ENCODE peak calls at places on chromosomes 1 and 21, in four cellular contexts. V, Z, D and E are unnamed samples.

GRCh38 chr1:207670192-207670591 is 25.3 kb downstream of the CR1L start:
- DNase-seq in V (no peak), Z (no peak), D (no peak), E (no peak)

GRCh38 chr1:224340711-224341384 is 10.9 kb upstream of the NVL start:
- DNase-seq in V (no peak), Z (no peak), D (no peak), E (no peak)

GRCh38 chr1:51019811-51020210 is 49.8 kb downstream of the CDKN2C start:
- DNase-seq in V (no peak), Z (no peak), D (no peak), E (peak; percentile 86)

GRCh38 chr1:118914379-118915161 is 73.6 kb downstream of the TBX15 start:
- DNase-seq in V (no peak), Z (no peak), D (no peak), E (no peak)

GRCh38 chr1:221117133-221117532 is 237.9 kb downstream of the HLX start:
- DNase-seq in V (no peak), Z (no peak), D (no peak), E (no peak)

GRCh38 chr1:242467556-242468145 is 56.8 kb downstream of the PLD5 start:
- DNase-seq in V (peak; percentile 50), Z (peak; percentile 10), D (peak; percentile 22), E (peak; percentile 50)

GRCh38 chr1:19395678-19396192 is 83.6 kb downstream of the SLC66A1 start:
- DNase-seq in V (peak; percentile 89), Z (peak; percentile 50), D (no peak), E (no peak)

GRCh38 chr1:212600071-212600915 is 8.3 kb upstream of the ATF3 start:
- DNase-seq in V (no peak), Z (no peak), D (no peak), E (no peak)

GRCh38 chr1:61174060-61174788 is 91.9 kb downstream of the NFIA start:
- DNase-seq in V (no peak), Z (no peak), D (no peak), E (no peak)

GRCh38 chr1:92975551-92976232 is 14.4 kb upstream of the DIPK1A start:
- DNase-seq in V (no peak), Z (no peak), D (no peak), E (no peak)

GRCh38 chr1:52473039-52473438 is 68.6 kb downstream of the PRPF38A start:
- DNase-seq in V (no peak), Z (no peak), D (no peak), E (no peak)

GRCh38 chr1:101137144-101138126 is 99.4 kb upstream of the S1PR1 start:
- DNase-seq in V (no peak), Z (peak; percentile 86), D (no peak), E (no peak)

GRCh38 chr1:62237361-62237760 is 42.7 kb downstream of the L1TD1 start:
- DNase-seq in V (peak; percentile 44), Z (no peak), D (no peak), E (no peak)

GRCh38 chr1:168485048-168485447 is 58.7 kb downstream of the XCL2 start:
- DNase-seq in V (peak; percentile 59), Z (peak; percentile 79), D (no peak), E (no peak)

GRCh38 chr1:22567994-22568393 is 4.7 kb downstream of the EPHA8 start:
- DNase-seq in V (no peak), Z (no peak), D (no peak), E (no peak)

GRCh38 chr1:67020304-67020703 is 33.6 kb downstream of the SLC35D1 start:
- DNase-seq in V (no peak), Z (peak; percentile 90), D (no peak), E (no peak)

GRCh38 chr21:39612233-39613028 is at the start of gene B3GALT5:
- DNase-seq in V (no peak), Z (peak; percentile 60), D (peak; percentile 15), E (no peak)

GRCh38 chr1:26287033-26287711 is 7.3 kb downstream of the SH3BGRL3 start:
- DNase-seq in V (no peak), Z (no peak), D (no peak), E (no peak)

GRCh38 chr21:16840549-16840948 is 672.3 kb upstream of the CXADR start:
- DNase-seq in V (no peak), Z (no peak), D (no peak), E (no peak)

GRCh38 chr1:223143760-223144248 is 756 bp upstream of the TLR5 start:
- DNase-seq in V (no peak), Z (no peak), D (no peak), E (no peak)

GRCh38 chr1:229862017-229862774 is 204.8 kb upstream of the GALNT2 start:
- DNase-seq in V (no peak), Z (no peak), D (no peak), E (no peak)

GRCh38 chr1:43311521-43311920 is 10.7 kb downstream of the TIE1 start:
- DNase-seq in V (no peak), Z (no peak), D (no peak), E (no peak)

GRCh38 chr1:45870500-45870899 is 67.1 kb downstream of the MAST2 start:
- DNase-seq in V (peak; percentile 67), Z (no peak), D (no peak), E (no peak)

GRCh38 chr1:10870493-10871096 is 74.1 kb upstream of the CASZ1 start:
- DNase-seq in V (no peak), Z (no peak), D (no peak), E (no peak)

GRCh38 chr1:240611619-240612490 is at the start of gene GREM2:
- DNase-seq in V (peak; percentile 2), Z (peak; percentile 97), D (no peak), E (no peak)

GRCh38 chr1:44609412-44609767 is 64.9 kb downstream of the TMEM53 start:
- DNase-seq in V (no peak), Z (no peak), D (peak; percentile 10), E (no peak)

GRCh38 chr21:41507521-41508414 is at the start of gene TMPRSS2:
- DNase-seq in V (peak; percentile 17), Z (no peak), D (no peak), E (no peak)
- TF ChIP-seq EZH2 in V (peak; percentile 71), Z (no peak), D (no peak), E (no peak)

GRCh38 chr1:235015291-235015990 is 113.2 kb downstream of the TOMM20 start:
- DNase-seq in V (peak; percentile 39), Z (no peak), D (no peak), E (no peak)
- H3K9ac ChIP-seq in V (no peak overlapping the region), Z (no peak overlapping the region), D (no peak overlapping the region), E (no peak overlapping the region)

DNA sequence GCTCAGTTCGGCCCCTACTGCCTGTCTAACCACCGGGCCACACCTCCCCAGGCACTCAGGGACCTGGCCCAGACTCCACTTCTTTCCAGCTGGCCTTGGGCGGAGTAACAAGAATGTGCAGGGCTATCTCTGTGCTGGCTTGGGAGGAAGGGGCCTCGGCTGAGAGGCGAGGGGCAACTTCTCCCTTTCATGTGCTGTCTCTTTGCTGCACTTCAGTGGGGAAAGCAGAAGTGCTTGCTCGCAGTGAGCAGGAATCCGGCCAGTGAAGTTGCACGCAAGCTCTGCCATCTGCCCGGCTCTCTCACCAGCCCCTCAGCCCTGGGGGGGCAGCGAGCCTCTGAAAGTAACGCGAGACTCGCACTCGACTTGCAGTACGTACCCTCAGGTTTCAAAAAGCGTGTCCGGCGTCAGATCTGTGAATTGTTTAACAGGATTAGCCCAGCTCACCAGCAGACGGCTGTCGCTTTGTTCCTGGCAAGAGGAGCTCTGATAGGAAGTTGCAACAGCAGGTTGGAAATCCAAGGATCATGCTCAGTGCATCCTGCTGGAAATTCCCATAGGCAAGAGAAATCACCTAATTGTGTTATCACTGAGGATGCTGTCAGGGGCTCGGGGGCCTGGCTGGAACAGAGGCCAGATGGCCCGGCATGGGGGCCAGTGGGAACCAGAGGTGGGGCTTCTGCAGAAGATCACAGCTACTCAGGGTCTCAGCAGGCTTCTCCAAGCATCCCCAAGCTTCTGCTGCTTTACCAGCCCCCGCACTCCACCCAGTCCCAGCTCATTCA is 221.1 kb downstream of the NPHP4 start:
- DNase-seq in V (no peak), Z (no peak), D (no peak), E (no peak)
- H3K9me3 ChIP-seq in V (peaks cover 7% of the 10 kb centered on the region), Z (no peaks in the 10 kb centered on the region), D (no peaks in the 10 kb centered on the region), E (no peaks in the 10 kb centered on the region)

GRCh38 chr1:214261206-214262123 is 19.5 kb upstream of the SMYD2 start:
- DNase-seq in V (peak; percentile 62), Z (peak; percentile 47), D (peak; percentile 64), E (peak; percentile 26)
- TF ChIP-seq EZH2 in V (no peak), Z (no peak), D (no peak), E (no peak)

DNA sequence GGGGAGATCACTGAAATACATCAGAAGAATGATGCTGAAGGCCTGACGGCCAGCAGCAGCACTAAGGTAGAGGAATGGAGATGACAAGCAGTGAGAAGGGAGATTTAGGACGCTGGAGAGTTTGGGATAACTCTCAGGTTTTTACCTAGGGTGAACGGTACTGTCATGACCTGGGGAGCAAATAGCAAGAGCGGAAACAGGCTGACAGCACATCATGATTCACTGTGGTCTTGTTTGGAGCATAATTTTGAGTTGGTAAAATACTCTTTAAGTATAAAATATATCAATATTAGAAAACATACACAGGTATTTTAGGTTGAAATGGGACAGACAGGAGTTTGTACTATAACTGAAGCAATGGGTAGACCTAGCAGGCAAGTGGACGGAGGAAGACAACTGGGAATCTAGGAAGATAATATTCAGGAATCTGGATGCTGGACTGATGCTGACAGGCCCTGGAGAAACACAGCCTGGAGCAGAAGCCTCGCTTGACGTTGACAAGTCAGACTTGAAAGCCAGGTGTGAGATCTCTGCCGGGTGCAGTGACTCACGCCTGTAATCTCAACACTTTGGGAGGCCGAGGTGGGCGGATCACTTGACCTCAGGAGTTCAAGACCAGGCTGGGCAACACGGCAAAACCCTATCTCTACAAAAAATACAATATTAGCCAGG is 33.3 kb downstream of the ALG14 start:
- DNase-seq in V (peak; percentile 88), Z (peak; percentile 60), D (no peak), E (no peak)
- H3K9ac ChIP-seq in V (no peak overlapping the region), Z (no peak overlapping the region), D (no peak overlapping the region), E (no peak overlapping the region)

DNA sequence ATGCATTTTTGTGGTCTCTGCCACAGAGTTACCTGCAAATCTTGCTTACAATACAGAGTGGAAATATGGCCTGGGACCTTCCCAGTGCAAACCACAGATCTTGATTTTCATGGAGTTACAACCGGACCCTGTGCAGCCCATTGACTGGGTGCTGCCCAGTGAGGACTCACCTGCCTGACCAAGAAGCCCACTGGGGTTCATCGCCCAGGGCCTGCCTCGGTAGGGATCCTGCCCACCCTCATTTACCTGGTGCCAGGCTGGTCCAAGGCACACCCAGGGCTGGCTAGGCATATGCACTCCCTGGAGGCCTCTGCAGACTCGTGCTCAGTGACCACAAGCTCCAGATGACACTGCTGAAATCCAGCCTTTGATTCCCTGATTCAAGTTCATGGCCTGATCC is 572.7 kb downstream of the NPHP4 start:
- DNase-seq in V (no peak), Z (no peak), D (no peak), E (no peak)
- H3K9me3 ChIP-seq in V (peaks cover 41% of the 10 kb centered on the region), Z (no peaks in the 10 kb centered on the region), D (no peaks in the 10 kb centered on the region), E (no peaks in the 10 kb centered on the region)